ENCODE peak calls at places on chromosome 9, in ten cellular contexts. One of them, this sample, is unnamed.

GRCh38 chr9:125103770-125104169 is 39.6 kb downstream of the SCAI start:
- DNase-seq in HT-29: no peak
- DNase-seq in sciatic nerve: no peak
- DNase-seq in GM23248: no peak
- DNase-seq in central memory CD4-positive, alpha-beta T cell: no peak
- DNase-seq in ELF-1: no peak
- DNase-seq in NCI-H1092 treated with DMSO at 0.1 percent for 48 hours: no peak
- DNase-seq in amniotic epithelial cell: no peak
- DNase-seq in NCI-H2107: no peak
- DNase-seq in A172: no peak
- DNase-seq in this sample: no peak

GRCh38 chr9:31542384-31543055 is 841.9 kb upstream of the ACO1 start:
- DNase-seq in HT-29: peak
- DNase-seq in sciatic nerve: no peak
- DNase-seq in GM23248: peak
- DNase-seq in central memory CD4-positive, alpha-beta T cell: peak
- DNase-seq in ELF-1: peak
- DNase-seq in NCI-H1092 treated with DMSO at 0.1 percent for 48 hours: peak
- DNase-seq in amniotic epithelial cell: peak
- DNase-seq in NCI-H2107: peak
- DNase-seq in A172: peak
- DNase-seq in this sample: no peak

GRCh38 chr9:128685636-128686489 is 3.2 kb upstream of the SET start:
- DNase-seq in HT-29: no peak
- DNase-seq in sciatic nerve: no peak
- DNase-seq in GM23248: no peak
- DNase-seq in central memory CD4-positive, alpha-beta T cell: peak
- DNase-seq in ELF-1: peak
- DNase-seq in NCI-H1092 treated with DMSO at 0.1 percent for 48 hours: no peak
- DNase-seq in amniotic epithelial cell: peak
- DNase-seq in NCI-H2107: no peak
- DNase-seq in A172: no peak
- DNase-seq in this sample: no peak

GRCh38 chr9:98306384-98307145 is 51.1 kb upstream of the TBC1D2 start:
- DNase-seq in HT-29: no peak
- DNase-seq in sciatic nerve: no peak
- DNase-seq in GM23248: no peak
- DNase-seq in central memory CD4-positive, alpha-beta T cell: no peak
- DNase-seq in ELF-1: no peak
- DNase-seq in NCI-H1092 treated with DMSO at 0.1 percent for 48 hours: no peak
- DNase-seq in amniotic epithelial cell: no peak
- DNase-seq in NCI-H2107: no peak
- DNase-seq in A172: peak
- DNase-seq in this sample: no peak

GRCh38 chr9:123111977-123112869 is 78.8 kb downstream of the GPR21 start:
- DNase-seq in HT-29: peak
- DNase-seq in sciatic nerve: no peak
- DNase-seq in GM23248: no peak
- DNase-seq in central memory CD4-positive, alpha-beta T cell: no peak
- DNase-seq in ELF-1: peak
- DNase-seq in NCI-H1092 treated with DMSO at 0.1 percent for 48 hours: no peak
- DNase-seq in amniotic epithelial cell: no peak
- DNase-seq in NCI-H2107: no peak
- DNase-seq in A172: no peak
- DNase-seq in this sample: peak

GRCh38 chr9:77648458-77649108 is 461 bp upstream of the GNA14 start:
- DNase-seq in HT-29: peak
- DNase-seq in sciatic nerve: peak
- DNase-seq in GM23248: peak
- DNase-seq in central memory CD4-positive, alpha-beta T cell: no peak
- DNase-seq in ELF-1: peak
- DNase-seq in NCI-H1092 treated with DMSO at 0.1 percent for 48 hours: peak
- DNase-seq in amniotic epithelial cell: peak
- DNase-seq in NCI-H2107: peak
- DNase-seq in A172: no peak
- DNase-seq in this sample: no peak

GRCh38 chr9:133505186-133505830 is 19.5 kb downstream of the MYMK start:
- DNase-seq in HT-29: no peak
- DNase-seq in sciatic nerve: no peak
- DNase-seq in GM23248: peak
- DNase-seq in central memory CD4-positive, alpha-beta T cell: no peak
- DNase-seq in ELF-1: no peak
- DNase-seq in NCI-H1092 treated with DMSO at 0.1 percent for 48 hours: no peak
- DNase-seq in amniotic epithelial cell: peak
- DNase-seq in NCI-H2107: no peak
- DNase-seq in A172: no peak
- DNase-seq in this sample: no peak

GRCh38 chr9:35673132-35673997 is at the start of gene CA9:
- DNase-seq in HT-29: peak
- DNase-seq in sciatic nerve: no peak
- DNase-seq in GM23248: no peak
- DNase-seq in central memory CD4-positive, alpha-beta T cell: no peak
- DNase-seq in ELF-1: no peak
- DNase-seq in NCI-H1092 treated with DMSO at 0.1 percent for 48 hours: peak
- DNase-seq in amniotic epithelial cell: no peak
- DNase-seq in NCI-H2107: no peak
- DNase-seq in A172: no peak
- DNase-seq in this sample: no peak

GRCh38 chr9:114030364-114030763 is 47.7 kb downstream of the AMBP start:
- DNase-seq in HT-29: no peak
- DNase-seq in sciatic nerve: no peak
- DNase-seq in GM23248: peak
- DNase-seq in central memory CD4-positive, alpha-beta T cell: no peak
- DNase-seq in ELF-1: no peak
- DNase-seq in NCI-H1092 treated with DMSO at 0.1 percent for 48 hours: no peak
- DNase-seq in amniotic epithelial cell: no peak
- DNase-seq in NCI-H2107: no peak
- DNase-seq in A172: no peak
- DNase-seq in this sample: peak

GRCh38 chr9:99056876-99057664 is 47.8 kb upstream of the TGFBR1 start:
- DNase-seq in HT-29: no peak
- DNase-seq in sciatic nerve: no peak
- DNase-seq in GM23248: peak
- DNase-seq in central memory CD4-positive, alpha-beta T cell: peak
- DNase-seq in ELF-1: no peak
- DNase-seq in NCI-H1092 treated with DMSO at 0.1 percent for 48 hours: no peak
- DNase-seq in amniotic epithelial cell: peak
- DNase-seq in NCI-H2107: no peak
- DNase-seq in A172: peak
- DNase-seq in this sample: no peak

GRCh38 chr9:71322311-71322710 is 200.9 kb upstream of the TRPM3 start:
- DNase-seq in HT-29: no peak
- DNase-seq in sciatic nerve: no peak
- DNase-seq in GM23248: no peak
- DNase-seq in central memory CD4-positive, alpha-beta T cell: no peak
- DNase-seq in ELF-1: no peak
- DNase-seq in NCI-H1092 treated with DMSO at 0.1 percent for 48 hours: no peak
- DNase-seq in amniotic epithelial cell: no peak
- DNase-seq in NCI-H2107: no peak
- DNase-seq in A172: no peak
- DNase-seq in this sample: no peak

This sample was measured in esophagus muscularis mucosa.